ENCODE peak calls at places on chromosomes 16 and 17, in ten cellular contexts. T is mucosa of gallbladder; Z is Peyer's patch; Q is sigmoid colon; D is A549; R is pancreas; M is GM13977; J is naive thymus-derived CD8-positive, alpha-beta T cell; H is H9; C is NCI-H1694 treated with DMSO at 0.1 percent for 48 hours. F is an unnamed sample.

GRCh38 chr17:62819511-62820221 is 11.6 kb upstream of the MARCHF10 start:
- DNase-seq in T (peak; percentile 79), Z (peak; percentile 58), Q (peak; percentile 86), D (peak; percentile 97), R (no peak), M (no peak), J (no peak), H (peak; percentile 63), C (peak; percentile 66), F (peak; percentile 65)

GRCh38 chr17:1455291-1455747 is 713 bp downstream of the CRK start:
- DNase-seq in T (peak; percentile 48), Z (peak; percentile 80), Q (peak; percentile 89), D (peak; percentile 89), R (peak; percentile 76), M (peak; percentile 60), J (no peak), H (peak; percentile 78), C (peak; percentile 24), F (peak; percentile 75)

GRCh38 chr16:80208015-80208414 is 332.8 kb upstream of the DYNLRB2 start:
- DNase-seq in T (no peak), Z (no peak), Q (no peak), D (no peak), R (no peak), M (no peak), J (no peak), H (no peak), C (no peak), F (no peak)

GRCh38 chr16:79169239-79169638 is 431.3 kb downstream of the MAF start:
- DNase-seq in T (no peak), Z (no peak), Q (no peak), D (no peak), R (no peak), M (no peak), J (no peak), H (peak; percentile 79), C (no peak), F (no peak)

GRCh38 chr17:10114931-10115535 is 83.4 kb downstream of the GAS7 start:
- DNase-seq in T (peak; percentile 87), Z (peak; percentile 91), Q (peak; percentile 98), D (peak; percentile 87), R (peak; percentile 65), M (peak; percentile 52), J (peak; percentile 67), H (no peak), C (no peak), F (peak; percentile 93)

GRCh38 chr16:75065149-75065807 is 51.3 kb downstream of the LDHD start:
- DNase-seq in T (no peak), Z (peak; percentile 64), Q (no peak), D (no peak), R (no peak), M (no peak), J (peak; percentile 10), H (no peak), C (no peak), F (no peak)

GRCh38 chr16:52203096-52203495 is 343.8 kb downstream of the TOX3 start:
- DNase-seq in T (no peak), Z (no peak), Q (no peak), D (no peak), R (no peak), M (no peak), J (no peak), H (no peak), C (no peak), F (no peak)

GRCh38 chr17:17346428-17347233 is 43.5 kb downstream of the NT5M start:
- DNase-seq in T (no peak), Z (peak; percentile 31), Q (peak; percentile 54), D (no peak), R (peak; percentile 36), M (no peak), J (no peak), H (peak; percentile 31), C (no peak), F (peak; percentile 50)

GRCh38 chr17:72173475-72174116 is 52.8 kb downstream of the SOX9 start:
- DNase-seq in T (no peak), Z (no peak), Q (no peak), D (no peak), R (no peak), M (no peak), J (no peak), H (no peak), C (peak; percentile 89), F (no peak)

GRCh38 chr17:49076575-49077384 is 55.8 kb upstream of the B4GALNT2 start:
- DNase-seq in T (no peak), Z (no peak), Q (no peak), D (no peak), R (no peak), M (no peak), J (no peak), H (no peak), C (no peak), F (no peak)

GRCh38 chr16:88941051-88941932 is 35.7 kb downstream of the CBFA2T3 start:
- DNase-seq in T (no peak), Z (peak; percentile 62), Q (no peak), D (no peak), R (peak; percentile 87), M (peak; percentile 87), J (no peak), H (no peak), C (no peak), F (no peak)

GRCh38 chr17:10013360-10014112 is 108.5 kb upstream of the RCVRN start:
- DNase-seq in T (no peak), Z (no peak), Q (no peak), D (no peak), R (no peak), M (peak; percentile 69), J (no peak), H (no peak), C (no peak), F (peak; percentile 38)

GRCh38 chr17:6366144-6366755 is 68.7 kb downstream of the AIPL1 start:
- DNase-seq in T (no peak), Z (no peak), Q (no peak), D (no peak), R (no peak), M (no peak), J (no peak), H (peak; percentile 54), C (no peak), F (no peak)

GRCh38 chr16:73020409-73020884 is 27.5 kb downstream of the ZFHX3 start:
- DNase-seq in T (peak; percentile 67), Z (peak; percentile 79), Q (peak; percentile 82), D (peak; percentile 84), R (peak; percentile 89), M (no peak), J (no peak), H (no peak), C (no peak), F (peak; percentile 88)

GRCh38 chr17:15954222-15954621 is 9.3 kb downstream of the ADORA2B start:
- DNase-seq in T (no peak), Z (no peak), Q (peak; percentile 50), D (peak; percentile 47), R (no peak), M (no peak), J (no peak), H (no peak), C (no peak), F (no peak)

GRCh38 chr16:85616608-85617311 is 3.6 kb downstream of the GSE1 start:
- DNase-seq in T (peak; percentile 51), Z (peak; percentile 71), Q (no peak), D (no peak), R (no peak), M (peak; percentile 87), J (no peak), H (no peak), C (peak; percentile 49), F (no peak)

GRCh38 chr16:82630219-82630618 is 3.5 kb downstream of the CDH13 start:
- DNase-seq in T (no peak), Z (no peak), Q (no peak), D (no peak), R (no peak), M (no peak), J (no peak), H (no peak), C (no peak), F (no peak)

GRCh38 chr17:17502741-17503565 is 6.8 kb upstream of the RASD1 start:
- DNase-seq in T (no peak), Z (no peak), Q (no peak), D (no peak), R (peak; percentile 31), M (no peak), J (no peak), H (no peak), C (no peak), F (no peak)

GRCh38 chr17:77141846-77142449 is 1.2 kb downstream of the SEC14L1 start:
- DNase-seq in T (no peak), Z (no peak), Q (peak; percentile 24), D (no peak), R (no peak), M (no peak), J (no peak), H (no peak), C (no peak), F (peak; percentile 45)

GRCh38 chr16:65681406-65681805 is 559.5 kb upstream of the CDH11 start:
- DNase-seq in T (no peak), Z (no peak), Q (no peak), D (no peak), R (no peak), M (no peak), J (no peak), H (no peak), C (no peak), F (no peak)

F was measured in sciatic nerve.